ENCODE peak calls at places on chromosome 3, in four cellular contexts. Z is amniotic stem cell; F is body of pancreas; N is stimulated activated CD4-positive, alpha-beta T cell treated with anti-CD3 and anti-CD28 coated beads, Interleukin-4, amount 100 ng/mL, for 1 hour. H is an unnamed sample.

GRCh38 chr3:123419850-123420292 is 29.0 kb downstream of the ADCY5 start:
- DNase-seq in Z (no peak), N (no peak), F (peak; percentile 61), H (no peak)

GRCh38 chr3:139534992-139535879 is 4.3 kb downstream of the RBP1 start:
- DNase-seq in N (no peak), Z (no peak), F (peak; percentile 89), H (no peak)

GRCh38 chr3:58296269-58296668 is 9.8 kb upstream of the RPP14 start:
- DNase-seq in Z (no peak), N (no peak), F (no peak), H (no peak)

GRCh38 chr3:23884481-23884880 is 32.3 kb downstream of the NKIRAS1 start:
- DNase-seq in F (no peak), Z (no peak), N (no peak), H (no peak)

GRCh38 chr3:85270488-85270887 is 311.7 kb downstream of the CADM2 start:
- DNase-seq in F (no peak), Z (no peak), N (no peak), H (no peak)

GRCh38 chr3:43344520-43344919 is 58.2 kb downstream of the SNRK start:
- DNase-seq in F (no peak), Z (no peak), N (no peak), H (no peak)

GRCh38 chr3:25035511-25035910 is 392.6 kb upstream of the RARB start:
- DNase-seq in F (no peak), N (no peak), Z (no peak), H (no peak)

GRCh38 chr3:48409291-48410201 is 20.3 kb downstream of the PLXNB1 start:
- DNase-seq in N (no peak), F (peak; percentile 9), Z (no peak), H (no peak)

GRCh38 chr3:64278631-64279030 is 53.4 kb upstream of the PRICKLE2 start:
- DNase-seq in Z (no peak), N (no peak), F (no peak), H (no peak)

GRCh38 chr3:46825450-46825849 is 37.8 kb downstream of the MYL3 start:
- DNase-seq in F (no peak), Z (no peak), N (no peak), H (no peak)

GRCh38 chr3:192850501-192850981 is 67.1 kb downstream of the MB21D2 start:
- DNase-seq in Z (no peak), F (no peak), N (peak; percentile 44), H (no peak)

GRCh38 chr3:99084156-99084555 is 182.7 kb upstream of the DCBLD2 start:
- DNase-seq in Z (no peak), F (no peak), N (no peak), H (no peak)

GRCh38 chr3:120284702-120285507 is at the start of gene GPR156:
- DNase-seq in Z (no peak), N (no peak), F (no peak), H (no peak)

GRCh38 chr3:69292959-69293574 is 92.8 kb downstream of the FRMD4B start:
- DNase-seq in Z (no peak), N (no peak), F (no peak), H (no peak)

GRCh38 chr3:32500225-32500624 is 2.4 kb downstream of the CMTM6 start:
- DNase-seq in Z (no peak), F (no peak), N (no peak), H (no peak)

H was measured in smooth muscle cell of the brain vasculature.